ENCODE peak calls at places on chromosomes 2 and 18, in six cellular contexts. One of them, this sample, is unnamed.

GRCh38 chr2:225458431-225459117 is 59.1 kb downstream of the NYAP2 start:
- DNase-seq in neuronal stem cell: no peak
- DNase-seq in H9: no peak
- DNase-seq in mesendoderm: no peak
- DNase-seq in H1: no peak
- DNase-seq in mesenchymal stem cell: peak
- DNase-seq in this sample: no peak

GRCh38 chr2:24228470-24228869 is 53.6 kb downstream of the FAM228A start:
- DNase-seq in neuronal stem cell: no peak
- DNase-seq in H9: no peak
- DNase-seq in mesendoderm: peak
- DNase-seq in H1: no peak
- DNase-seq in mesenchymal stem cell: no peak
- DNase-seq in this sample: peak

GRCh38 chr2:11387100-11387390 is 42.6 kb upstream of the ROCK2 start:
- DNase-seq in neuronal stem cell: no peak
- DNase-seq in H9: no peak
- DNase-seq in mesendoderm: no peak
- DNase-seq in H1: no peak
- DNase-seq in mesenchymal stem cell: peak
- DNase-seq in this sample: no peak

GRCh38 chr2:126831234-126832005 is 67.3 kb upstream of the TEX51 start:
- DNase-seq in neuronal stem cell: no peak
- DNase-seq in H9: no peak
- DNase-seq in mesendoderm: peak
- DNase-seq in H1: no peak
- DNase-seq in mesenchymal stem cell: peak
- DNase-seq in this sample: peak

GRCh38 chr18:77733292-77733903 is 483.8 kb downstream of the GALR1 start:
- DNase-seq in neuronal stem cell: no peak
- DNase-seq in H9: peak
- DNase-seq in mesendoderm: peak
- DNase-seq in H1: peak
- DNase-seq in mesenchymal stem cell: no peak
- DNase-seq in this sample: no peak

GRCh38 chr2:57973621-57974186 is 72.9 kb upstream of the VRK2 start:
- DNase-seq in neuronal stem cell: no peak
- DNase-seq in H9: no peak
- DNase-seq in mesendoderm: no peak
- DNase-seq in H1: no peak
- DNase-seq in mesenchymal stem cell: no peak
- DNase-seq in this sample: no peak

GRCh38 chr18:2889761-2890192 is 43.0 kb downstream of the EMILIN2 start:
- DNase-seq in neuronal stem cell: no peak
- DNase-seq in H9: no peak
- DNase-seq in mesendoderm: peak
- DNase-seq in H1: no peak
- DNase-seq in mesenchymal stem cell: no peak
- DNase-seq in this sample: peak

GRCh38 chr2:31812051-31812798 is 198.6 kb downstream of the MEMO1 start:
- DNase-seq in neuronal stem cell: no peak
- DNase-seq in H9: no peak
- DNase-seq in mesendoderm: peak
- DNase-seq in H1: no peak
- DNase-seq in mesenchymal stem cell: peak
- DNase-seq in this sample: peak

GRCh38 chr2:28626891-28627421 is 124.7 kb upstream of the PPP1CB start:
- DNase-seq in neuronal stem cell: no peak
- DNase-seq in H9: no peak
- DNase-seq in mesendoderm: no peak
- DNase-seq in H1: no peak
- DNase-seq in mesenchymal stem cell: peak
- DNase-seq in this sample: peak

GRCh38 chr18:57787068-57787682 is 15.9 kb downstream of the ATP8B1 start:
- DNase-seq in neuronal stem cell: no peak
- DNase-seq in H9: no peak
- DNase-seq in mesendoderm: no peak
- DNase-seq in H1: no peak
- DNase-seq in mesenchymal stem cell: no peak
- DNase-seq in this sample: no peak

GRCh38 chr2:74954500-74954874 is 4.0 kb upstream of the POLE4 start:
- DNase-seq in neuronal stem cell: no peak
- DNase-seq in H9: no peak
- DNase-seq in mesendoderm: no peak
- DNase-seq in H1: no peak
- DNase-seq in mesenchymal stem cell: no peak
- DNase-seq in this sample: no peak

GRCh38 chr2:74959106-74959751 is 786 bp downstream of the POLE4 start:
- DNase-seq in neuronal stem cell: no peak
- DNase-seq in H9: no peak
- DNase-seq in mesendoderm: no peak
- DNase-seq in H1: no peak
- DNase-seq in mesenchymal stem cell: no peak
- DNase-seq in this sample: no peak

GRCh38 chr2:74957886-74958276 is 562 bp upstream of the POLE4 start:
- DNase-seq in neuronal stem cell: no peak
- DNase-seq in H9: no peak
- DNase-seq in mesendoderm: no peak
- DNase-seq in H1: no peak
- DNase-seq in mesenchymal stem cell: peak
- DNase-seq in this sample: no peak

GRCh38 chr2:74953796-74954499 is 4.5 kb upstream of the POLE4 start:
- DNase-seq in neuronal stem cell: no peak
- DNase-seq in H9: no peak
- DNase-seq in mesendoderm: no peak
- DNase-seq in H1: no peak
- DNase-seq in mesenchymal stem cell: no peak
- DNase-seq in this sample: no peak

DNA sequence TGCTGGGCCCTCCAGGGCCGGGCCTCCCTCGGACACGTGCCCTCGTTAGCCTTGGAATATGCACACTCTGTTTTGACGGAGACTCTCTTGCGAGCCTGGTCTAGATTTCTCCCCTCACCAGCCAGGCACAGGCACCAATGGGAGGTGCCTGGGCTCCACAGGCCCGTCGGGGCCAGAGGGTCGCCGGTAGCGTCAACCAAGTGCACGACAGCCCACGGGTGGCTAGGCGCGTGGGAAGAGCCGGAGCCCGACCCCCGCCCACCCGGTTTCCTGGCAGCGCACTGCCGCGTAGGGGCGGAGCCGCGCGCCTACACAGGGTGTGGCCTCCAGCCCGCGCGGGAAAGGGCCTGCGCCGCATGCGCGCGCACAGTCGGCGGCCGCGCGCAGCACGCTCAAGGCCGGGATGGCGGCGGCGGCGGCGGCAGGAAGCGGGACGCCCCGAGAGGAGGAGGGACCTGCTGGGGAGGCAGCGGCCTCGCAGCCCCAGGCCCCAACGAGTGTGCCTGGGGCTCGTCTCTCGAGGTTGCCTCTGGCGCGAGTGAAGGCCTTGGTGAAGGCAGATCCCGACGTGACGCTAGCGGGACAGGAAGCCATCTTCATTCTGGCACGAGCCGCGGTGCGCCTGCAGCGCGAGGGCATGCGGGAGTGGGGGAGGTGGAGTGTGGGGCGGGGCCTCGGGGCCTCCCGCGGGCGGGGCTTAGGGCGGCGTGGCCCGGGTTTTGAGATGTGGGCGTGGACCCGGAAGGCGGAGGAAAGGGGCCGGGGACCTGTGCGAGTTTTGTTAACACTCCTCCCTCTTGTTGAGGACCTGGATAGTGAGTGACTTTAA is at the start of gene POLE4:
- DNase-seq in neuronal stem cell: peak
- DNase-seq in H9: peak
- DNase-seq in mesendoderm: peak
- DNase-seq in H1: peak
- DNase-seq in mesenchymal stem cell: peak
- DNase-seq in this sample: peak
- H2BK15ac ChIP-seq in neuronal stem cell: peak
- H2BK15ac ChIP-seq in H9: peak
- H2BK15ac ChIP-seq in mesendoderm: no peak
- H2BK15ac ChIP-seq in H1: peak
- H2BK15ac ChIP-seq in mesenchymal stem cell: peak
- H2BK15ac ChIP-seq in this sample: peak

DNA sequence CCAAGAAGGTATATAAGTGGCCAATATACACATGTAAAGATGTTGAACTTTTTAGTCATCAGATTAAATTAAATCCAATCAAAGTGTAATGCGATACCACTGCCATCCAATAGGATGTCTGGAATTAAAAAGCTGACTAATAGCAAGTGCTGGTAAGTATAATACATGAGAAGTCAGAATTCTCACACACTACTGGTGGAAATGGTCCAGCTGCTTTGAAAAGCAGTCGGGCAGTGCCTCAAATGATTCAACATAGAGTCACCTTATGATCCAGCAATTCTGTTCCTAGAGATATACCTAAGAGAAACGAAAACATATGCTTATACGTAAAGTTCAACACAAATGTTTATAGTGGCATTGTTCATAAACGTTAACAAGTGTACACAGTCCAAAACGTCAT is 124.1 kb upstream of the MYT1L start:
- DNase-seq in neuronal stem cell: no peak
- DNase-seq in H9: no peak
- DNase-seq in mesendoderm: no peak
- DNase-seq in H1: no peak
- DNase-seq in mesenchymal stem cell: no peak
- DNase-seq in this sample: peak
- H2BK15ac ChIP-seq in neuronal stem cell: no peak
- H2BK15ac ChIP-seq in H9: no peak
- H2BK15ac ChIP-seq in mesendoderm: no peak
- H2BK15ac ChIP-seq in H1: no peak
- H2BK15ac ChIP-seq in mesenchymal stem cell: no peak
- H2BK15ac ChIP-seq in this sample: no peak

GRCh38 chr18:10101729-10102128 is 187.9 kb downstream of the VAPA start:
- DNase-seq in neuronal stem cell: no peak
- DNase-seq in H9: peak
- DNase-seq in mesendoderm: peak
- DNase-seq in H1: no peak
- DNase-seq in mesenchymal stem cell: no peak
- DNase-seq in this sample: no peak

GRCh38 chr18:10101293-10101701 is 187.5 kb downstream of the VAPA start:
- DNase-seq in neuronal stem cell: no peak
- DNase-seq in H9: no peak
- DNase-seq in mesendoderm: peak
- DNase-seq in H1: no peak
- DNase-seq in mesenchymal stem cell: peak
- DNase-seq in this sample: no peak

GRCh38 chr18:10095356-10095755 is 181.5 kb downstream of the VAPA start:
- DNase-seq in neuronal stem cell: no peak
- DNase-seq in H9: no peak
- DNase-seq in mesendoderm: no peak
- DNase-seq in H1: no peak
- DNase-seq in mesenchymal stem cell: no peak
- DNase-seq in this sample: no peak

GRCh38 chr18:10099539-10100140 is 185.8 kb downstream of the VAPA start:
- DNase-seq in neuronal stem cell: no peak
- DNase-seq in H9: no peak
- DNase-seq in mesendoderm: no peak
- DNase-seq in H1: no peak
- DNase-seq in mesenchymal stem cell: peak
- DNase-seq in this sample: peak

DNA sequence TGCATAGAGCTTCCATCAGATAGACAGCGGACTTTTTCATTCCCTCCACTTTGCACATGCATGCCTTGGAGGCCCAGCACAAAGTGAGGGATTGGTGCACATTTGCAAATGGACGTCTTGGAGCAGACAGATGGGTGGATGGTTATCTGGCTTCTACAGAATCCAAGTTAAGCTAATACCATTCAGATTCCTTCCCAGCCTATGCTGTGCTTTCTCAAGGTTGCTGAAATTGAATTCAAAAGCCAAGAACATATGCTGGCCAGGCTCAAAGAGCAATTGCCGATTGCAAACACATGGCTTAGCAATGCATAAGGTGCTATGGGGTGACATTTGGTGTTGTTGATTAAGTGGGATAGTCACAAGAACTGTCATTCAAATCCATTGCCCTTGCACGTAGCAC is 186.4 kb downstream of the VAPA start:
- DNase-seq in neuronal stem cell: no peak
- DNase-seq in H9: no peak
- DNase-seq in mesendoderm: no peak
- DNase-seq in H1: no peak
- DNase-seq in mesenchymal stem cell: no peak
- DNase-seq in this sample: no peak
- H2BK15ac ChIP-seq in neuronal stem cell: no peak
- H2BK15ac ChIP-seq in H9: no peak
- H2BK15ac ChIP-seq in mesendoderm: no peak
- H2BK15ac ChIP-seq in H1: no peak
- H2BK15ac ChIP-seq in mesenchymal stem cell: no peak
- H2BK15ac ChIP-seq in this sample: no peak

GRCh38 chr2:119333833-119334232 is 32.8 kb downstream of the C2orf76 start:
- DNase-seq in neuronal stem cell: no peak
- DNase-seq in H9: no peak
- DNase-seq in mesendoderm: no peak
- DNase-seq in H1: no peak
- DNase-seq in mesenchymal stem cell: no peak
- DNase-seq in this sample: no peak
- H2BK15ac ChIP-seq in neuronal stem cell: no peak
- H2BK15ac ChIP-seq in H9: no peak
- H2BK15ac ChIP-seq in mesendoderm: no peak
- H2BK15ac ChIP-seq in H1: no peak
- H2BK15ac ChIP-seq in mesenchymal stem cell: no peak
- H2BK15ac ChIP-seq in this sample: no peak